ENCODE peak calls at places on chromosomes 12 and 14, in six cellular contexts. One of them, this sample, is unnamed.

GRCh38 chr14:67734675-67735074 is 33.0 kb downstream of the RDH12 start:
- DNase-seq in GM12878: no peak
- DNase-seq in SK-N-SH: no peak
- DNase-seq in H1: no peak
- DNase-seq in K562: no peak
- DNase-seq in HepG2: no peak
- DNase-seq in this sample: no peak

GRCh38 chr14:50402965-50403364 is 6.3 kb upstream of the CDKL1 start:
- DNase-seq in H1: no peak
- DNase-seq in HepG2: no peak
- DNase-seq in K562: no peak
- DNase-seq in GM12878: no peak
- DNase-seq in SK-N-SH: no peak
- DNase-seq in this sample: no peak

GRCh38 chr14:37992489-37992888 is 215.2 kb upstream of the SSTR1 start:
- DNase-seq in SK-N-SH: no peak
- DNase-seq in GM12878: no peak
- DNase-seq in H1: no peak
- DNase-seq in HepG2: no peak
- DNase-seq in K562: no peak
- DNase-seq in this sample: no peak

GRCh38 chr12:9022592-9022991 is 33.2 kb downstream of the KLRG1 start:
- DNase-seq in H1: no peak
- DNase-seq in SK-N-SH: no peak
- DNase-seq in HepG2: no peak
- DNase-seq in K562: no peak
- DNase-seq in GM12878: no peak
- DNase-seq in this sample: no peak

GRCh38 chr14:104445086-104445485 is 134.5 kb upstream of the C14orf180 start:
- DNase-seq in K562: no peak
- DNase-seq in GM12878: no peak
- DNase-seq in HepG2: no peak
- DNase-seq in SK-N-SH: no peak
- DNase-seq in H1: peak
- DNase-seq in this sample: no peak

GRCh38 chr14:104899781-104900180 is 24.9 kb upstream of the PLD4 start:
- DNase-seq in GM12878: no peak
- DNase-seq in SK-N-SH: no peak
- DNase-seq in HepG2: no peak
- DNase-seq in K562: no peak
- DNase-seq in H1: no peak
- DNase-seq in this sample: no peak

GRCh38 chr12:130712346-130713065 is 3.6 kb downstream of the RIMBP2 start:
- DNase-seq in K562: no peak
- DNase-seq in HepG2: no peak
- DNase-seq in H1: no peak
- DNase-seq in GM12878: no peak
- DNase-seq in SK-N-SH: no peak
- DNase-seq in this sample: no peak

GRCh38 chr12:117968826-117969659 is at the start of gene KSR2:
- DNase-seq in GM12878: no peak
- DNase-seq in H1: peak
- DNase-seq in SK-N-SH: peak
- DNase-seq in HepG2: peak
- DNase-seq in K562: peak
- DNase-seq in this sample: no peak

GRCh38 chr12:22532317-22532716 is 12.0 kb downstream of the C2CD5 start:
- DNase-seq in K562: no peak
- DNase-seq in SK-N-SH: no peak
- DNase-seq in GM12878: no peak
- DNase-seq in HepG2: no peak
- DNase-seq in H1: no peak
- DNase-seq in this sample: no peak

GRCh38 chr14:23080474-23080873 is 14.5 kb downstream of the ACIN1 start:
- DNase-seq in HepG2: no peak
- DNase-seq in SK-N-SH: no peak
- DNase-seq in GM12878: no peak
- DNase-seq in K562: no peak
- DNase-seq in H1: no peak
- DNase-seq in this sample: no peak

GRCh38 chr14:64731141-64731581 is 26.9 kb downstream of the PLEKHG3 start:
- DNase-seq in GM12878: no peak
- DNase-seq in HepG2: no peak
- DNase-seq in H1: no peak
- DNase-seq in K562: no peak
- DNase-seq in SK-N-SH: no peak
- DNase-seq in this sample: no peak

GRCh38 chr12:9872743-9873142 is 3.6 kb upstream of the CLEC2B start:
- DNase-seq in H1: no peak
- DNase-seq in GM12878: no peak
- DNase-seq in SK-N-SH: no peak
- DNase-seq in HepG2: no peak
- DNase-seq in K562: no peak
- DNase-seq in this sample: no peak

GRCh38 chr14:99698642-99699041 is 14.5 kb downstream of the CYP46A1 start:
- DNase-seq in SK-N-SH: no peak
- DNase-seq in GM12878: no peak
- DNase-seq in H1: peak
- DNase-seq in HepG2: no peak
- DNase-seq in K562: no peak
- DNase-seq in this sample: no peak

GRCh38 chr12:6180300-6181051 is 19.7 kb upstream of the CD9 start:
- DNase-seq in HepG2: peak
- DNase-seq in GM12878: no peak
- DNase-seq in K562: no peak
- DNase-seq in SK-N-SH: no peak
- DNase-seq in H1: no peak
- DNase-seq in this sample: no peak

GRCh38 chr12:122368361-122369073 is 54.0 kb downstream of the CLIP1 start:
- DNase-seq in SK-N-SH: no peak
- DNase-seq in K562: no peak
- DNase-seq in H1: no peak
- DNase-seq in GM12878: no peak
- DNase-seq in HepG2: no peak
- DNase-seq in this sample: no peak

GRCh38 chr14:103056322-103057027 is 874 bp downstream of the CDC42BPB start:
- DNase-seq in GM12878: no peak
- DNase-seq in K562: peak
- DNase-seq in H1: peak
- DNase-seq in SK-N-SH: peak
- DNase-seq in HepG2: no peak
- DNase-seq in this sample: no peak

GRCh38 chr12:124700810-124701594 is 133.6 kb upstream of the NCOR2 start:
- DNase-seq in K562: no peak
- DNase-seq in GM12878: no peak
- DNase-seq in SK-N-SH: no peak
- DNase-seq in HepG2: no peak
- DNase-seq in H1: no peak
- DNase-seq in this sample: no peak

GRCh38 chr12:2797721-2798418 is 3.1 kb downstream of the FKBP4 start:
- DNase-seq in HepG2: no peak
- DNase-seq in K562: no peak
- DNase-seq in H1: no peak
- DNase-seq in GM12878: no peak
- DNase-seq in SK-N-SH: no peak
- DNase-seq in this sample: no peak

GRCh38 chr14:97625512-97625911 is 828.3 kb downstream of the VRK1 start:
- DNase-seq in H1: no peak
- DNase-seq in HepG2: no peak
- DNase-seq in SK-N-SH: no peak
- DNase-seq in K562: no peak
- DNase-seq in GM12878: no peak
- DNase-seq in this sample: no peak

GRCh38 chr14:64191756-64192155 is 102.4 kb downstream of the ESR2 start:
- DNase-seq in H1: no peak
- DNase-seq in SK-N-SH: no peak
- DNase-seq in HepG2: no peak
- DNase-seq in GM12878: no peak
- DNase-seq in K562: no peak
- DNase-seq in this sample: no peak

GRCh38 chr14:61568572-61569011 is 126.7 kb upstream of the HIF1A start:
- DNase-seq in GM12878: peak
- DNase-seq in HepG2: no peak
- DNase-seq in K562: no peak
- DNase-seq in SK-N-SH: no peak
- DNase-seq in H1: peak
- DNase-seq in this sample: peak

GRCh38 chr14:61570188-61570960 is 124.9 kb upstream of the HIF1A start:
- DNase-seq in HepG2: no peak
- DNase-seq in SK-N-SH: no peak
- DNase-seq in K562: no peak
- DNase-seq in GM12878: no peak
- DNase-seq in H1: no peak
- DNase-seq in this sample: no peak

GRCh38 chr14:61569308-61569707 is 126.0 kb upstream of the HIF1A start:
- DNase-seq in H1: no peak
- DNase-seq in SK-N-SH: no peak
- DNase-seq in K562: no peak
- DNase-seq in HepG2: no peak
- DNase-seq in GM12878: no peak
- DNase-seq in this sample: no peak

GRCh38 chr14:61570961-61571299 is 124.4 kb upstream of the HIF1A start:
- DNase-seq in K562: no peak
- DNase-seq in SK-N-SH: no peak
- DNase-seq in GM12878: no peak
- DNase-seq in H1: no peak
- DNase-seq in HepG2: no peak
- DNase-seq in this sample: no peak

DNA sequence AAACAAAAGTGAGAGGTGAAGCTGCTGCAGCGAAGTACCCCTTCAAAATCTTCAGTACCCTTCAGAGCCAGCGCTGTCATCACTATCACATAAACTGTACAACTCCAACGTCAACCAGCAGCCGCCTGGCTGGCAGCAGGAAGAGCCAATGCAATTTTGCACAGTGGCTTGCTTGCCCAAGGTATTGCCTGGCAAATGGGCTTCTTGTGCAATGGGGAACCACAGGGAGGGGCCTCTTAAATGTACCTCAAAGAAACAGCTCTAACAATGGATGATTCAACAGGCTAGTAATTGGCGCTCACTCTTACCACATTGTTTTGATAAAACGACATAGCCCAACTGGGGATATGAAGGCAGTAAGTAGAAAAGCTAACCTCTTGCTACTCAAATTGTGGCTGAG is 125.5 kb upstream of the HIF1A start:
- DNase-seq in K562: no peak
- DNase-seq in SK-N-SH: no peak
- DNase-seq in GM12878: no peak
- DNase-seq in HepG2: peak
- DNase-seq in H1: no peak
- DNase-seq in this sample: peak
- TF ChIP-seq GABPA in K562: no peak
- TF ChIP-seq GABPA in SK-N-SH: no peak
- TF ChIP-seq GABPA in GM12878: no peak
- TF ChIP-seq GABPA in HepG2: no peak
- TF ChIP-seq GABPA in H1: no peak
- TF ChIP-seq GABPA in this sample: peak

DNA sequence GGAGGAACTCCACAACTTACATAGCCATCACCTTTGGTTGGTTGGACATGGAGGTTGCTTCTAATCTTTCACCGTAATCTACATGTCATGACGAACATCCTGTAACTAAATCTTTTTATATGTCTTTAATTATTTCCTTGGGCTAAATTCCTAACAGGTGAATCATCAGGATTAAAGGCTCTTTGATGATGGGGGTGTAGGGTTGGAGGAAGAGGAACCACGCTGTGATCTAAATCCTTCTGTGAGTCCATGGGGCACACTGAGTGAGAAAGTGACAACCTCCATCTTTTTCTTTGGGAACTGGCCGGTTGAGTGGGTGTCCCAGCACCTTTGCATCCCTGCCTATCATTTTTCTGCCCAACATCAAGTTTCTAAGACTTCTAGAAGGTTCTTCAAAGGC is 31.1 kb upstream of the MAP1LC3B2 start:
- DNase-seq in SK-N-SH: no peak
- DNase-seq in H1: no peak
- DNase-seq in GM12878: no peak
- DNase-seq in HepG2: no peak
- DNase-seq in K562: no peak
- DNase-seq in this sample: no peak
- H3K27ac ChIP-seq in SK-N-SH: no peak
- H3K27ac ChIP-seq in H1: no peak
- H3K27ac ChIP-seq in GM12878: no peak
- H3K27ac ChIP-seq in HepG2: no peak
- H3K27ac ChIP-seq in K562: no peak
- H3K27ac ChIP-seq in this sample: no peak

DNA sequence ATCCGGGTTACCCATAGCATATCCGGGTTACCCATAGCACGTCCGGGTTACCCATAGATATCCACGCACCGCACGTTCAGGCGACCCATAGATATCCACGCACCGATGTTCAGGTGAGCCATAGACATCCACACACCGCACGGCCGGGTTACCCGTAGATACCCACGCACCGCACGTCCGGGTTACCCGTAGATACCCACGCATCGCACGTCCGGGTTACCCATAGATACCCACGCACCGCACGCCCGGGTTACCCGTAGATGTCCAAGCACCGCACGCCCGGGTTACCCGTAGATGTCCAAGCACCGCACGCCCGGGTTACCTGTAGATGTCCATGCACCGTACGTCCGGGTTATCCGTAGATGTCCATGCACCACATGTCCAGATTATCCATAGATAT is 60.3 kb upstream of the SYT1 start:
- DNase-seq in GM12878: no peak
- DNase-seq in SK-N-SH: no peak
- DNase-seq in H1: no peak
- DNase-seq in HepG2: no peak
- DNase-seq in K562: no peak
- DNase-seq in this sample: no peak
- TF ChIP-seq GABPA in GM12878: no peak
- TF ChIP-seq GABPA in SK-N-SH: no peak
- TF ChIP-seq GABPA in H1: no peak
- TF ChIP-seq GABPA in HepG2: no peak
- TF ChIP-seq GABPA in K562: no peak
- TF ChIP-seq GABPA in this sample: no peak

GRCh38 chr12:11743748-11744147 is 94.3 kb downstream of the ETV6 start:
- DNase-seq in H1: no peak
- DNase-seq in SK-N-SH: no peak
- DNase-seq in HepG2: no peak
- DNase-seq in K562: no peak
- DNase-seq in GM12878: no peak
- DNase-seq in this sample: no peak

GRCh38 chr12:11746940-11747716 is 97.7 kb downstream of the ETV6 start:
- DNase-seq in HepG2: no peak
- DNase-seq in SK-N-SH: no peak
- DNase-seq in K562: no peak
- DNase-seq in H1: no peak
- DNase-seq in GM12878: no peak
- DNase-seq in this sample: no peak

GRCh38 chr12:11746024-11746771 is 96.7 kb downstream of the ETV6 start:
- DNase-seq in GM12878: peak
- DNase-seq in K562: no peak
- DNase-seq in SK-N-SH: no peak
- DNase-seq in HepG2: no peak
- DNase-seq in H1: no peak
- DNase-seq in this sample: peak

GRCh38 chr12:11743333-11743732 is 93.9 kb downstream of the ETV6 start:
- DNase-seq in K562: no peak
- DNase-seq in HepG2: no peak
- DNase-seq in SK-N-SH: no peak
- DNase-seq in GM12878: no peak
- DNase-seq in H1: no peak
- DNase-seq in this sample: no peak

GRCh38 chr12:11745112-11745511 is 95.6 kb downstream of the ETV6 start:
- DNase-seq in H1: no peak
- DNase-seq in HepG2: no peak
- DNase-seq in SK-N-SH: no peak
- DNase-seq in GM12878: no peak
- DNase-seq in K562: no peak
- DNase-seq in this sample: no peak
- H3K27ac ChIP-seq in H1: no peak
- H3K27ac ChIP-seq in HepG2: no peak
- H3K27ac ChIP-seq in SK-N-SH: no peak
- H3K27ac ChIP-seq in GM12878: peak
- H3K27ac ChIP-seq in K562: no peak
- H3K27ac ChIP-seq in this sample: peak

This sample was measured in HL-60.